ENCODE peak calls at places on chromosomes 5 and 9, in seven cellular contexts. K is fibroblast of lung; P is heart right ventricle; N is ovary; B is pancreas; A is left ventricle myocardium inferior; H is CD8-positive, alpha-beta memory T cell. F is an unnamed sample. For H3K36me3, the result is how much of the 10 kb centered on the place peaks cover.

GRCh38 chr5:14447958-14448881 is 133.4 kb upstream of the OTULINL start:
- DNase-seq in K (peak), P (peak), N (peak), B (no peak), A (peak), H (no peak), F (peak)

GRCh38 chr9:133417541-133418461 is at the start of gene REXO4:
- DNase-seq in K (peak), P (peak), N (peak), B (peak), A (peak), H (peak), F (peak)

GRCh38 chr9:129716091-129716490 is 36.8 kb downstream of the PTGES start:
- DNase-seq in K (peak), P (peak), N (no peak), B (no peak), A (no peak), H (no peak), F (no peak)

GRCh38 chr5:6365142-6365976 is 13.0 kb downstream of the MED10 start:
- DNase-seq in K (peak), P (no peak), N (no peak), B (no peak), A (no peak), H (no peak), F (no peak)

GRCh38 chr5:151150484-151151262 is 6.9 kb downstream of the ANXA6 start:
- DNase-seq in K (peak), P (peak), N (peak), B (no peak), A (peak), H (peak), F (peak)

GRCh38 chr5:5165541-5166002 is 25.4 kb downstream of the ADAMTS16 start:
- DNase-seq in K (no peak), P (no peak), N (no peak), B (no peak), A (no peak), H (no peak), F (no peak)

GRCh38 chr9:116278326-116278725 is 124.7 kb downstream of the PAPPA start:
- DNase-seq in K (no peak), P (no peak), N (no peak), B (no peak), A (no peak), H (no peak), F (no peak)

GRCh38 chr5:107671742-107672211 is 1.0 kb upstream of the EFNA5 start:
- DNase-seq in K (peak), P (no peak), N (no peak), B (no peak), A (peak), H (no peak), F (no peak)

GRCh38 chr9:96009690-96010477 is 134.4 kb downstream of the ERCC6L2 start:
- DNase-seq in K (peak), P (no peak), N (no peak), B (no peak), A (no peak), H (peak), F (peak)

GRCh38 chr5:154088801-154089200 is 50.0 kb downstream of the MFAP3 start:
- DNase-seq in K (no peak), P (no peak), N (no peak), B (no peak), A (no peak), H (no peak), F (no peak)

GRCh38 chr5:56684159-56684558 is 131.2 kb upstream of the MAP3K1 start:
- DNase-seq in K (no peak), P (no peak), N (no peak), B (no peak), A (no peak), H (no peak), F (no peak)

GRCh38 chr5:171750316-171750788 is 35.3 kb upstream of the SMIM23 start:
- DNase-seq in K (peak), P (peak), N (no peak), B (no peak), A (peak), H (no peak), F (peak)

GRCh38 chr9:129178983-129179382 is 922 bp upstream of the IER5L start:
- DNase-seq in K (no peak), P (no peak), N (peak), B (no peak), A (no peak), H (no peak), F (no peak)

GRCh38 chr5:160565376-160565775 is 143.7 kb downstream of the PTTG1 start:
- DNase-seq in K (no peak), P (no peak), N (no peak), B (no peak), A (no peak), H (no peak), F (no peak)

GRCh38 chr9:106929471-106930198 is 66.7 kb downstream of the ZNF462 start:
- DNase-seq in K (peak), P (peak), N (no peak), B (no peak), A (no peak), H (no peak), F (no peak)

GRCh38 chr5:150143725-150144058 is 12.0 kb downstream of the PDGFRB start:
- DNase-seq in K (no peak), P (no peak), N (no peak), B (no peak), A (no peak), H (no peak), F (no peak)

GRCh38 chr5:145803617-145804016 is 31.5 kb downstream of the PRELID2 start:
- DNase-seq in K (no peak), P (no peak), N (no peak), B (no peak), A (no peak), H (no peak), F (peak)

GRCh38 chr9:69421908-69422801 is 97.1 kb downstream of the ENTREP1 start:
- DNase-seq in K (peak), P (peak), N (peak), B (peak), A (no peak), H (peak), F (peak)

GRCh38 chr9:13387668-13388124 is 108.2 kb upstream of the MPDZ start:
- DNase-seq in K (no peak), P (no peak), N (no peak), B (no peak), A (no peak), H (no peak), F (no peak)

DNA sequence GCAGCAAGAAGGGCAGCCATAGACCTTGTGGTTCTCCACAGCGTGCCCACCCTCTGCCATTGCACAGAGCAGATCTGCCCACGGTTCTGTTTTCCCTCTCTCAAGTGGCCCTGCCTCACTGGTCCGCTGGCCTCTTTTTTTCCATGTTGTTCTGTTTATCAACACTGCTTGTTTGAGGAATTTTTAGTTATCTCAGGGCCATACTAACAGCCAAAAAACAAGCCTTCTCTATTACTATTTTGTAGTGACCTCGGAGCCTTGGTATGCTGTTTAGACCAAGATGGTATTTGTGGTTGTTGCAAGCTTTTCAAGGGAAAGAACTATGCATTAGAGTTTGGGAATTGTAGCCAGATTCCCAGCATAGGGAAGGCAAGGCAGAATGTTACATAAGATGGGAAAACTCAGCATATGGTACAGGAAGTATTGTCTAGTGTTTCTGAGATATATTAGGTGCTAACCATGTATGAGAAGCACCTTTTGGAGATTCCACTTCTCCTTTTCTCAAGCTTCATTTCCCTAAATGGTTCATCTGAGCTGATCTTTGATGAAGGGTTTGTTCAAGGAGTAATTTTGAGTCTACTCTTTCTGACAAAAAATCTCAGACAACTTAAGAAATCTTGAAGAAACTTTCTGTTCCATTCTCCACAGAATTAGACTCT is 54.3 kb downstream of the NUP214 start:
- DNase-seq in K (peak), P (no peak), N (no peak), B (no peak), A (no peak), H (no peak), F (no peak)
- H3K36me3 ChIP-seq in K (under half), P (under half), N (under half), B (under half), A (half or more), H (half or more), F (under half)

GRCh38 chr9:37082214-37082765 is 38.1 kb upstream of the ZCCHC7 start:
- DNase-seq in K (no peak), P (no peak), N (no peak), B (no peak), A (no peak), H (no peak), F (no peak)

GRCh38 chr9:37079370-37080164 is 40.8 kb upstream of the ZCCHC7 start:
- DNase-seq in K (peak), P (peak), N (peak), B (peak), A (peak), H (peak), F (peak)

GRCh38 chr9:37083654-37084053 is 36.7 kb upstream of the ZCCHC7 start:
- DNase-seq in K (no peak), P (no peak), N (no peak), B (no peak), A (no peak), H (no peak), F (no peak)

DNA sequence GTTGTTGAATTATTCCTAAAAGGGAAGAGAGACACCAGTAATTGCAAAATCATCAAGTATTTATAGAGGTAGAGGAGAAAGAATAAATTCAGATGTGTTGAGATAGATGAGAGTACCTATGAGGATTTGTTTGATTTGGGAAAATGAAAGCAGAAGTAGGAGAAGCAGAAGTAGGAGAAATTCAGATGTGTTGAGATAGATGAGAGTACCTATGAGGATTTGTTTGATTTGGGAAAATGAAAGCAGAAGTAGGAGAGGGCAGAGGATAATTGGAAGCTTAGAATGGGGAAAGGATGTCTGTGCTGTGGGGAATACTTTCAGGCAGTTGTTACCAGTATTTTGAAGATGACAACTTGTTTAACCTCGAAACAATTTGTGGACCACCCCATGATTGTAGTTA is 35.1 kb upstream of the ZCCHC7 start:
- DNase-seq in K (no peak), P (no peak), N (no peak), B (no peak), A (no peak), H (no peak), F (no peak)
- H3K36me3 ChIP-seq in K (under half), P (under half), N (under half), B (under half), A (under half), H (under half), F (under half)

GRCh38 chr9:126829035-126829434 is 24.2 kb downstream of the ZBTB43 start:
- DNase-seq in K (no peak), P (no peak), N (no peak), B (no peak), A (no peak), H (no peak), F (no peak)

GRCh38 chr9:126833710-126834345 is 26.6 kb upstream of the ZBTB34 start:
- DNase-seq in K (no peak), P (no peak), N (no peak), B (no peak), A (no peak), H (no peak), F (no peak)

GRCh38 chr9:126832440-126832839 is 27.6 kb downstream of the ZBTB43 start:
- DNase-seq in K (no peak), P (no peak), N (no peak), B (no peak), A (no peak), H (no peak), F (no peak)

GRCh38 chr9:126833020-126833419 is 27.4 kb upstream of the ZBTB34 start:
- DNase-seq in K (no peak), P (no peak), N (no peak), B (no peak), A (no peak), H (no peak), F (no peak)

GRCh38 chr9:126830827-126831226 is 26.0 kb downstream of the ZBTB43 start:
- DNase-seq in K (no peak), P (no peak), N (no peak), B (no peak), A (no peak), H (no peak), F (no peak)
- H3K36me3 ChIP-seq in K (under half), P (under half), N (under half), B (under half), A (under half), H (under half), F (under half)

DNA sequence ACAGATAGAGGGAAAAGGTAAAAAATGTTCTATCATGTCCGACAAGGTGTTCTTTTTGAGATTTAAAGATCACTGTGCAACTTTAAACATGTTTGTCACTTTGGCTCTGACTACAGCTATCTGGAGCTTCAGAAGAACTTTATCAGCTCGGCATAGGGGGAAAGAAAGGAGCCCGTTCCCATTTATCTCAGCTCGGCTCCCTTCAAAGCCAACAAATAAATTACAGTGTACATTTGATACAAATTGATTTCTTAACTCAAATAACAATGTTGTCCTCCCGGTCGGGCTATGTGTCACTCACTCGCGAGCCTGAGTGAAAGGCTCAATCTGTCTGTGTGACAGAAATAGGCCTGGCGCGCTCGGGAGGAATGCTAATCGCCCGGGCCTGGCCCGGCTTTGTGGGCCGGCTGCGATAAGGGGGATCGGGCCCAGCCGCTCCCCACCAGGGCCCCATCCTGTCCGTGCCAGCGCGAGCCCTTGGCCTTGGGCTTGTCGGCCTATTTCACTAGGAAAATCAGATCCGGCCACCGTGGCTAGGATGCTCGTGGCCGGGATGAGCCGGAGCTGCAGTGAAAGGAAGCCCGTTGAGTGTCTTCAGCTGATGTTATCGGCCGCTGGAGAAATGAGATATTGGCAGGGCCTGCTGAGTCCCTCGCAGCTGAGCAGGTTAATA is 258.6 kb downstream of the IRX1 start:
- DNase-seq in K (no peak), P (peak), N (no peak), B (no peak), A (peak), H (no peak), F (no peak)
- H3K36me3 ChIP-seq in K (under half), P (under half), N (under half), B (under half), A (under half), H (under half), F (under half)